ENCODE peak calls at places on chromosomes 3 and 15, in seven cellular contexts. B is cardiac fibroblast, N is WTC11, L is GM23338, I is NB4, G is ovary, U is transverse colon. V is an unnamed sample.

GRCh38 chr3:54146383-54147239 is 24.3 kb downstream of the CACNA2D3 start:
- DNase-seq in U (peak), L (peak), N (peak), B (peak), I (peak), G (peak), V (peak)

GRCh38 chr3:11591401-11592266 is 52.1 kb downstream of the VGLL4 start:
- DNase-seq in L (peak), U (no peak), N (peak), G (peak), I (no peak), B (peak), V (no peak)

GRCh38 chr3:114402852-114403251 is 109.0 kb downstream of the TIGIT start:
- DNase-seq in B (no peak), N (no peak), G (no peak), U (no peak), I (no peak), L (no peak), V (no peak)

GRCh38 chr15:70669966-70670658 is 93.2 kb downstream of the UACA start:
- DNase-seq in G (no peak), B (peak), I (no peak), N (no peak), U (peak), L (no peak), V (no peak)

GRCh38 chr3:29201609-29202008 is 79.3 kb upstream of the RBMS3 start:
- DNase-seq in I (no peak), U (no peak), N (no peak), B (no peak), G (no peak), L (no peak), V (no peak)

GRCh38 chr3:126441256-126441880 is 34.3 kb downstream of the ZXDC start:
- DNase-seq in L (no peak), N (no peak), B (no peak), U (no peak), G (no peak), I (no peak), V (no peak)

GRCh38 chr3:4757949-4758855 is 221.0 kb upstream of the BHLHE40 start:
- DNase-seq in B (no peak), L (peak), N (no peak), I (no peak), U (no peak), G (no peak), V (no peak)

GRCh38 chr3:127632441-127632840 is 3.5 kb downstream of the PODXL2 start:
- DNase-seq in U (no peak), B (peak), L (no peak), N (no peak), G (peak), I (no peak), V (peak)

GRCh38 chr3:152021951-152022461 is 148.6 kb downstream of the SUCNR1 start:
- DNase-seq in U (no peak), B (peak), N (no peak), L (no peak), I (peak), G (no peak), V (no peak)

GRCh38 chr3:80439490-80439889 is 671.7 kb upstream of the ROBO1 start:
- DNase-seq in U (no peak), G (no peak), N (no peak), I (no peak), B (no peak), L (no peak), V (no peak)

GRCh38 chr3:184373422-184373821 is 4.6 kb downstream of the THPO start:
- DNase-seq in U (no peak), G (no peak), I (no peak), B (peak), L (no peak), N (no peak), V (no peak)

GRCh38 chr3:198079771-198080520 is 119.9 kb downstream of the LMLN start:
- DNase-seq in I (peak), L (peak), N (peak), B (peak), G (no peak), U (peak), V (no peak)

GRCh38 chr3:25035511-25035910 is 392.6 kb upstream of the RARB start:
- DNase-seq in B (peak), N (no peak), U (no peak), L (no peak), G (no peak), I (no peak), V (no peak)

DNA sequence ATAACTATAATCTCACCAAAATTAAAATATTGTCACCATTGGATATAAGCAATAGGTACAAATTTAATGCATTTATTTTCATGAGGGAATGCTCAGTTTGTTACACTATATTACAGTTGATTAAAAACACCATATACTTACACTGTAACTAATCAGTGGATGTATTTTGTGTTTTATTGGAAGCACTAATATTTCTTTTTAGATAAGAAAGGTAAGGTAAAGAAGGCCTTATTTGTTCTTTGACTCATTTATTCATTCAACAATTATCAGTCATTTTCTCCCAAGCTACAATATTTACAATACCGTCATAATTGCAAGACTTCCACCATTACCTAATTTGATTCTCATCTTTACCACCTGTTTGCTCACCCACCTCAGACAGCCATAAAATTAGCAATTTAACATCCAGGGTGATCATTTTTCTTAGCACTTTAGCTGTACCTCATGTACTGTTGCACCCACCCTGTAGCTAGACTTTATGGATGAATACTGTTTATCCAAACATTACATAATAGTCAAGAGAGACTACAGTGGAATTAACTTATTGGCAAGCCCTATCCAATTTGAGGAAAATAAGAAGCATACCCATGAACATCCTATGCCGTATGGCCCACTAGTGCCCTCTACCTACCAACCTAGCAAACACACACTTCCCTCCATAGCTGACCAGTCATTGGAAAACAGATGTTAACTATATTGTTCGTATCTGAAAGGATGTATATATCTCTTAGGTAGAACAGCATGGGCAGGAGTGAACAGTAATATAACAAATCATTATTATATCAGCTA is 229.6 kb downstream of the BBX start:
- DNase-seq in G (no peak), L (peak), N (peak), U (no peak), I (peak), B (peak), V (no peak)
- TF ChIP-seq CTCF in G (no peak), L (peak), N (peak), U (peak), I (peak), B (peak), V (no peak)

GRCh38 chr3:78004578-78004977 is 964.7 kb downstream of the ROBO2 start:
- DNase-seq in I (no peak), N (no peak), G (no peak), U (no peak), L (no peak), B (no peak), V (no peak)

GRCh38 chr3:78003090-78003489 is 963.2 kb downstream of the ROBO2 start:
- DNase-seq in L (no peak), G (no peak), B (no peak), U (no peak), I (no peak), N (no peak), V (no peak)
- TF ChIP-seq CTCF in L (no peak), G (no peak), B (no peak), U (no peak), I (no peak), N (no peak), V (no peak)

GRCh38 chr3:72891053-72891855 is 3.4 kb downstream of the GXYLT2 start:
- DNase-seq in U (peak), B (peak), N (no peak), I (no peak), L (no peak), G (peak), V (no peak)
- TF ChIP-seq CTCF in U (no peak), B (peak), N (no peak), I (no peak), L (no peak), G (no peak), V (no peak)

DNA sequence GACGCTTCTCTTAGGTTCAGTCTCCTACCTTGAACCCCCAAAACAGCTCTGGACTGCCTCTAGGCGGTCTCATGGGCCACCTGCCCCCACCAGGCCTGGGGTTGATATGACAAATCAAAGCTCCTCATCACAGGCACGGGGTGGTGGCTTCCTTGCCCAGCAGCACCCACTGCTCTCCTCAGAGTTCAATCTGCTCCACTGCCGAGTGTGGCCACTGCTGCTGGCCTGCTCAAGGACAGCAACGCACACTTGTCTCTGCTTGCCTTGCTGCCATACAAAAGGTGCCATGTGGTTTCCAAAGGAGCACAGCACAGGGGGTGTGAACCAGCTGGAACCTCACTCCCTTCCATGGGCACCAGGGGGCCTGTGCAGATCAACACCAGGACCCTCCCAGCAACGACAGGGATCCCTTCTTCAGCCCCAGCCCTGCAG is 10.2 kb downstream of the KBTBD13 start:
- DNase-seq in L (peak), I (peak), U (no peak), G (no peak), N (no peak), B (no peak), V (no peak)
- TF ChIP-seq CTCF in L (peak), I (no peak), U (no peak), G (no peak), N (peak), B (peak), V (no peak)

GRCh38 chr3:49719214-49719884 is at the start of gene AMIGO3:
- DNase-seq in U (peak), G (peak), B (peak), I (peak), N (peak), L (peak), V (peak)
- TF ChIP-seq CTCF in U (peak), G (no peak), B (peak), I (no peak), N (peak), L (peak), V (peak)

DNA sequence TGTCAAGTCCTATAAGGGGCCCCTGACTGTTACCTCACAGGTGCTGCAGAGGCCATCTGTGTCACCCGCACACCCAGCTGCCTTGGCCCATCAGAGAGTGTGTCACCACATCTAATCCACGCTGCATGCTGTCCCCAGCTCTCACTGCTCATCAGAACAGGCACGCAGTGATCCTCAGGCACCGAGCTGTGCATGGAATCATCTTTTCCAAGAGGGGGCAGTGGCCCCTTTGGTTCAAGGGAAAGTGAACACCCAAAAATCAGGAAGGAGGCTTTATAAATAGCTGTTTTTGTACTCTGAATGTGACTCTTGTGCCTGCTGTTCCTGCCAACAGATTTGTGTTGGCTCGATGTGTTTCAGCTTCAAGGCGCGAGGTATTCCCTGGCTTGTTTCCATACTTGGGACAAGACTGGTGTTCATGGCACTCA is 110.3 kb upstream of the ETV5 start:
- DNase-seq in N (no peak), L (no peak), G (no peak), U (no peak), B (no peak), I (no peak), V (no peak)
- TF ChIP-seq CTCF in N (no peak), L (peak), G (no peak), U (no peak), B (no peak), I (no peak), V (no peak)

V was measured in mesothelial cell of epicardium.